ENCODE peak calls at places on chromosomes 11 and 22, in seven cellular contexts. One of them, this sample, is unnamed.

GRCh38 chr11:13043912-13044628 is 35.0 kb downstream of the RASSF10 start:
- DNase-seq in hepatocyte: no peak
- DNase-seq in pancreas: no peak
- DNase-seq in fibroblast of pulmonary artery: no peak
- DNase-seq in AG04450: no peak
- DNase-seq in fibroblast of lung: no peak
- DNase-seq in ovary: no peak
- DNase-seq in this sample: no peak

GRCh38 chr11:75275581-75275980 is 35.0 kb downstream of the TPBGL start:
- DNase-seq in hepatocyte: no peak
- DNase-seq in pancreas: no peak
- DNase-seq in fibroblast of pulmonary artery: no peak
- DNase-seq in AG04450: no peak
- DNase-seq in fibroblast of lung: no peak
- DNase-seq in ovary: peak
- DNase-seq in this sample: no peak

GRCh38 chr11:73004088-73004487 is 138.0 kb downstream of the FCHSD2 start:
- DNase-seq in hepatocyte: no peak
- DNase-seq in pancreas: no peak
- DNase-seq in fibroblast of pulmonary artery: no peak
- DNase-seq in AG04450: no peak
- DNase-seq in fibroblast of lung: no peak
- DNase-seq in ovary: no peak
- DNase-seq in this sample: no peak

GRCh38 chr11:69365567-69365966 is 71.6 kb downstream of the MYEOV start:
- DNase-seq in hepatocyte: no peak
- DNase-seq in pancreas: no peak
- DNase-seq in fibroblast of pulmonary artery: no peak
- DNase-seq in AG04450: no peak
- DNase-seq in fibroblast of lung: no peak
- DNase-seq in ovary: no peak
- DNase-seq in this sample: no peak

GRCh38 chr22:30040499-30041055 is 39.7 kb upstream of the HORMAD2 start:
- DNase-seq in hepatocyte: no peak
- DNase-seq in pancreas: no peak
- DNase-seq in fibroblast of pulmonary artery: no peak
- DNase-seq in AG04450: no peak
- DNase-seq in fibroblast of lung: no peak
- DNase-seq in ovary: no peak
- DNase-seq in this sample: no peak

GRCh38 chr22:32695451-32695891 is 106.0 kb upstream of the TIMP3 start:
- DNase-seq in hepatocyte: peak
- DNase-seq in pancreas: no peak
- DNase-seq in fibroblast of pulmonary artery: peak
- DNase-seq in AG04450: peak
- DNase-seq in fibroblast of lung: peak
- DNase-seq in ovary: no peak
- DNase-seq in this sample: peak

GRCh38 chr11:46345131-46345597 is 2.1 kb upstream of the DGKZ start:
- DNase-seq in hepatocyte: no peak
- DNase-seq in pancreas: no peak
- DNase-seq in fibroblast of pulmonary artery: no peak
- DNase-seq in AG04450: no peak
- DNase-seq in fibroblast of lung: no peak
- DNase-seq in ovary: no peak
- DNase-seq in this sample: no peak

GRCh38 chr11:43643898-43644625 is 36.5 kb upstream of the HSD17B12 start:
- DNase-seq in hepatocyte: peak
- DNase-seq in pancreas: peak
- DNase-seq in fibroblast of pulmonary artery: peak
- DNase-seq in AG04450: peak
- DNase-seq in fibroblast of lung: peak
- DNase-seq in ovary: peak
- DNase-seq in this sample: peak

GRCh38 chr11:15735711-15736110 is 620.6 kb downstream of the SOX6 start:
- DNase-seq in hepatocyte: no peak
- DNase-seq in pancreas: no peak
- DNase-seq in fibroblast of pulmonary artery: no peak
- DNase-seq in AG04450: no peak
- DNase-seq in fibroblast of lung: no peak
- DNase-seq in ovary: no peak
- DNase-seq in this sample: no peak

GRCh38 chr22:24178502-24179440 is 2.5 kb upstream of the SUSD2 start:
- DNase-seq in hepatocyte: no peak
- DNase-seq in pancreas: no peak
- DNase-seq in fibroblast of pulmonary artery: peak
- DNase-seq in AG04450: no peak
- DNase-seq in fibroblast of lung: no peak
- DNase-seq in ovary: no peak
- DNase-seq in this sample: no peak
- TF ChIP-seq CTCF in hepatocyte: peak
- TF ChIP-seq CTCF in pancreas: no peak
- TF ChIP-seq CTCF in fibroblast of pulmonary artery: peak
- TF ChIP-seq CTCF in AG04450: peak
- TF ChIP-seq CTCF in fibroblast of lung: peak
- TF ChIP-seq CTCF in ovary: no peak
- TF ChIP-seq CTCF in this sample: peak

GRCh38 chr11:64996327-64996709 is 453 bp downstream of the BATF2 start:
- DNase-seq in hepatocyte: no peak
- DNase-seq in pancreas: no peak
- DNase-seq in fibroblast of pulmonary artery: no peak
- DNase-seq in AG04450: no peak
- DNase-seq in fibroblast of lung: no peak
- DNase-seq in ovary: no peak
- DNase-seq in this sample: no peak

GRCh38 chr11:64994318-64994717 is 2.5 kb downstream of the BATF2 start:
- DNase-seq in hepatocyte: no peak
- DNase-seq in pancreas: no peak
- DNase-seq in fibroblast of pulmonary artery: no peak
- DNase-seq in AG04450: no peak
- DNase-seq in fibroblast of lung: no peak
- DNase-seq in ovary: no peak
- DNase-seq in this sample: no peak

GRCh38 chr11:64987998-64988854 is 8.5 kb downstream of the BATF2 start:
- DNase-seq in hepatocyte: no peak
- DNase-seq in pancreas: no peak
- DNase-seq in fibroblast of pulmonary artery: no peak
- DNase-seq in AG04450: no peak
- DNase-seq in fibroblast of lung: no peak
- DNase-seq in ovary: no peak
- DNase-seq in this sample: no peak

GRCh38 chr11:64989416-64989815 is 7.4 kb downstream of the BATF2 start:
- DNase-seq in hepatocyte: no peak
- DNase-seq in pancreas: no peak
- DNase-seq in fibroblast of pulmonary artery: no peak
- DNase-seq in AG04450: no peak
- DNase-seq in fibroblast of lung: no peak
- DNase-seq in ovary: no peak
- DNase-seq in this sample: no peak

DNA sequence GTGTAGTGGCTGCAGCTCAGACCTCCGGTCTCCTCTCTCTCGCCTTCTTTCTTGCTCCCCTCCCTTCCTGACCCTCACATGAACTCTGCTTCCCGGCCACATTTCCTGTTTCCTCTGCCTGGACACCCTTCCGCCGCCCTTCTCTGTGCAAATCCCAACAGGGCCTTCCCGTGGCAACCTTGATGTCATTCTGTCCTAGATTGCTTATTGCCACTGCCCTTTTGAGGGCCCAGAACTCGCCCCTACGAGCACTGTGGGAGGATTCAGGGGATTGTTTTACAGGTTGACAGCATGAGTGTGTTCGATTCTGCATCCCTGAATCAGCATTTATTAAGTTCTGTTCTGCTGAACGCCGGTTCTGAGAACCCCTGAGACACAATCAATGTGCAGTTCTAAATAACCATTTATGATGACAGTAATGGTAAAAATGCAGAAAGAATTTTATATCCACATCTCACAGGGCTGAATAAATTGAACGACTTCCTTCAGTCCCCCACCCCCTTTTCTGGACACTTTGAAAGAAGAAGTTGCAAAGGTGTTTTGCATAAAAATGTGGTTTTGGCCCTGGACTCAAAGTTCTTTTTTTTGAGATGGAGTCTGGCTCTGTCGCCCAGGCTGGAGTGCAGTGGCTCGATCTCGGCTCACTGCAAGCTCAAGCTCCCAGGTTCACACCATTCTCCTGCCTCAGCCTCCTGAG is 6.4 kb downstream of the BATF2 start:
- DNase-seq in hepatocyte: no peak
- DNase-seq in pancreas: no peak
- DNase-seq in fibroblast of pulmonary artery: peak
- DNase-seq in AG04450: no peak
- DNase-seq in fibroblast of lung: peak
- DNase-seq in ovary: no peak
- DNase-seq in this sample: no peak
- H3K4me3 ChIP-seq in hepatocyte: no peak
- H3K4me3 ChIP-seq in pancreas: no peak
- H3K4me3 ChIP-seq in fibroblast of pulmonary artery: no peak
- H3K4me3 ChIP-seq in AG04450: no peak
- H3K4me3 ChIP-seq in fibroblast of lung: no peak
- H3K4me3 ChIP-seq in ovary: no peak
- H3K4me3 ChIP-seq in this sample: no peak

GRCh38 chr22:20026204-20026908 is 5.4 kb downstream of the TANGO2 start:
- DNase-seq in hepatocyte: no peak
- DNase-seq in pancreas: no peak
- DNase-seq in fibroblast of pulmonary artery: no peak
- DNase-seq in AG04450: no peak
- DNase-seq in fibroblast of lung: no peak
- DNase-seq in ovary: no peak
- DNase-seq in this sample: no peak

GRCh38 chr22:20026996-20027601 is 6.2 kb downstream of the TANGO2 start:
- DNase-seq in hepatocyte: no peak
- DNase-seq in pancreas: no peak
- DNase-seq in fibroblast of pulmonary artery: no peak
- DNase-seq in AG04450: no peak
- DNase-seq in fibroblast of lung: no peak
- DNase-seq in ovary: no peak
- DNase-seq in this sample: no peak

GRCh38 chr22:20028855-20029549 is 8.1 kb downstream of the TANGO2 start:
- DNase-seq in hepatocyte: no peak
- DNase-seq in pancreas: no peak
- DNase-seq in fibroblast of pulmonary artery: no peak
- DNase-seq in AG04450: no peak
- DNase-seq in fibroblast of lung: no peak
- DNase-seq in ovary: no peak
- DNase-seq in this sample: no peak

GRCh38 chr22:20029550-20030225 is 8.8 kb downstream of the TANGO2 start:
- DNase-seq in hepatocyte: no peak
- DNase-seq in pancreas: no peak
- DNase-seq in fibroblast of pulmonary artery: no peak
- DNase-seq in AG04450: no peak
- DNase-seq in fibroblast of lung: no peak
- DNase-seq in ovary: no peak
- DNase-seq in this sample: no peak

DNA sequence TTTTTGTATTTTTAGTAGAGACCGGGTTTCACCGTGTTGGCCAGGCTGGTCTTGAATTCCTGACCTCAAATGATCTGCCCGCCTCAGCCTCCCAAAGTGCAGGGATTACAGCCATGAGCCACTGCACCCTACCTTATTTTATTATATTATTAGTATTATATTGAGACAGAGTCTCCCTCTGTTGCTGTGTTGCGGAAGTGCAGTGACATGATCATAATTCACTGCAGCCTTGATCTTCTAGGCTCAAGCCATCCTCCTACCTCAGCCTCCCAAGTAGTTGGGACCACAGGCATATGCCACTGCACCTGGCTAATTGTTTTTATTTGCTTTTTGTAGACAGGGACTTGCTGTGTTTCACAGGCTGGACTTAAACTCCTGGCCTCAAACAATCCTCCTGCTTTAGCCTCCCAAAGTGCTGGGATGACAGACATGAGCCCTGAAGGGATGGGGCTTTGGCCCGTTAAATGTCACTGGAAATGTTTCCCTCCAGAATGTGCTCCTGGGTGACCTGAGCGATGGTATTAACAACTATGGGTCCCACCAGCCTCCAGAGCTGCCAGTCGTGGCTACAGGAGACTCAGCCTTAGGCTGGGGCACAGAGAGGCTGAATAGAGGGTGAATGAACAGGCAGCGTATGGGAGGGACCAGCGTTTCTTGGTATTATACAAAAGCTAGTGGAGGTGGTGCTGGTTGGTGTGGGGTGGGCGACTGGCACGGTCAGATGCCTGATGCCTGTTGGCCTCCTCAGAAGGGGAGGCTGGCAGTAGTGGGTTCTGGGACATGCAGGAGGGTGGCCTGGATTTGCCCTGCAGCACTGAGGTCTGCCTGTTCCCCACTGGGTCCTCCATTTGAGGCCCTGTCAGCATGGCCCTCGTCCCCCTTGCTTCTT is 7.3 kb downstream of the TANGO2 start:
- DNase-seq in hepatocyte: no peak
- DNase-seq in pancreas: no peak
- DNase-seq in fibroblast of pulmonary artery: peak
- DNase-seq in AG04450: no peak
- DNase-seq in fibroblast of lung: peak
- DNase-seq in ovary: no peak
- DNase-seq in this sample: no peak
- TF ChIP-seq CTCF in hepatocyte: peak
- TF ChIP-seq CTCF in pancreas: peak
- TF ChIP-seq CTCF in fibroblast of pulmonary artery: peak
- TF ChIP-seq CTCF in AG04450: peak
- TF ChIP-seq CTCF in fibroblast of lung: peak
- TF ChIP-seq CTCF in ovary: no peak
- TF ChIP-seq CTCF in this sample: peak

DNA sequence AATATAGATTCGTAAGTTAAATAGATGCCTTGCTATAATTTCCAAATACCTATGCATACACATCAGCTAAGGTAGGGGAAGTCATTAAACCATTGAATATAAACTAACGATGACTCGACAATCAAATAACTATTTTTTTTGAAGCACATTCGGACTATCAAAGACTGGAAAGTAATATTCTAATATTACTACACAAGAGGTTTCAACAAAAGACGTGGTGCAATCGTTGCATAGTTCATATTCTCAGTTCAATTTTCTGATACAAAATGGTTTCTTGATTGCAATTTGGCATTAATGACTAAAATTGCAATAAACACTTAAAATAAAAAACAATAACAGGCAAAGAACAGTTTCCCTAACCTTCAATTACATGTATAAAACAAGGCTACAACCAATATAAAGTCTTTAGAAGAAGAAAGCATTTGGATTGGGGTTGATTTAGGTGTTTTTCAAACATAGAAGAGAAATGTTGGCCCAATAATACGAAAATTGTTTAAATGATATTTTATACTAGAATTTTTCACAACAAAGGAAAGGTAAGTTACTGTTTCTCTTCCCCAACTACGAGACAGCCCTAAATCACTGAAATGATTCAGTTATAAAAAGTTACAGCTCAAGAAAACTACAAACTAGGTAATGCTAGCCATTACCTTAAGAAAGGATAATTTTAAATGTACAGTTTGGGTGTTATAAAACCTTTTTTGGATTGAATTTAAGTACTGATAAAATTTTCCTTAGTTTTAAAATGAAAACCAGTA is 17.6 kb downstream of the BLID start:
- DNase-seq in hepatocyte: no peak
- DNase-seq in pancreas: no peak
- DNase-seq in fibroblast of pulmonary artery: no peak
- DNase-seq in AG04450: no peak
- DNase-seq in fibroblast of lung: no peak
- DNase-seq in ovary: no peak
- DNase-seq in this sample: no peak
- H3K4me3 ChIP-seq in hepatocyte: peak
- H3K4me3 ChIP-seq in pancreas: no peak
- H3K4me3 ChIP-seq in fibroblast of pulmonary artery: peak
- H3K4me3 ChIP-seq in AG04450: peak
- H3K4me3 ChIP-seq in fibroblast of lung: peak
- H3K4me3 ChIP-seq in ovary: peak
- H3K4me3 ChIP-seq in this sample: peak

GRCh38 chr11:36056160-36056751 is 112.4 kb downstream of the LDLRAD3 start:
- DNase-seq in hepatocyte: peak
- DNase-seq in pancreas: peak
- DNase-seq in fibroblast of pulmonary artery: peak
- DNase-seq in AG04450: no peak
- DNase-seq in fibroblast of lung: peak
- DNase-seq in ovary: peak
- DNase-seq in this sample: no peak
- TF ChIP-seq CTCF in hepatocyte: peak
- TF ChIP-seq CTCF in pancreas: peak
- TF ChIP-seq CTCF in fibroblast of pulmonary artery: peak
- TF ChIP-seq CTCF in AG04450: peak
- TF ChIP-seq CTCF in fibroblast of lung: peak
- TF ChIP-seq CTCF in ovary: no peak
- TF ChIP-seq CTCF in this sample: peak